ENCODE peak calls at places on chromosomes 1 and 21, in eight cellular contexts. W is type B pancreatic cell; N is NCI-H2171; Q is stimulated activated naive CD4-positive, alpha-beta T cell; V is COR-L47; U is AG09319; B is Calu3; M is body of pancreas. A is an unnamed sample.

GRCh38 chr1:201014816-201015200 is 8.7 kb downstream of the KIF21B start:
- DNase-seq in V (no peak), Q (no peak), W (no peak), U (no peak), N (no peak), B (no peak), M (no peak), A (no peak)

GRCh38 chr1:17274186-17275170 is 25.6 kb downstream of the PADI3 start:
- DNase-seq in V (peak; percentile 13), M (peak; percentile 40), U (no peak), B (peak; percentile 76), N (no peak), Q (no peak), W (no peak), A (no peak)

GRCh38 chr1:77371396-77371795 is 89.6 kb downstream of the AK5 start:
- DNase-seq in V (no peak), N (no peak), B (no peak), U (no peak), W (no peak), Q (no peak), M (no peak), A (no peak)

GRCh38 chr21:25845729-25846256 is 111.0 kb downstream of the GABPA start:
- DNase-seq in N (no peak), U (no peak), M (no peak), B (no peak), W (no peak), V (no peak), Q (no peak), A (no peak)

GRCh38 chr1:210233495-210234253 is 1.1 kb downstream of the SERTAD4 start:
- DNase-seq in M (no peak), B (peak; percentile 89), W (no peak), U (no peak), N (peak; percentile 27), V (no peak), Q (no peak), A (peak; percentile 14)

GRCh38 chr21:38039841-38040240 is 123.6 kb upstream of the KCNJ6 start:
- DNase-seq in M (no peak), V (no peak), Q (no peak), W (no peak), N (no peak), U (no peak), B (no peak), A (peak; percentile 66)

GRCh38 chr1:155091071-155092051 is 12.7 kb downstream of the EFNA3 start:
- DNase-seq in B (peak; percentile 91), M (peak; percentile 83), N (peak; percentile 58), W (peak; percentile 91), U (no peak), Q (peak; percentile 77), V (peak; percentile 77), A (peak; percentile 30)

GRCh38 chr1:172966844-172967540 is 83.7 kb downstream of the TNFSF18 start:
- DNase-seq in V (no peak), M (no peak), N (no peak), W (no peak), B (no peak), Q (no peak), U (no peak), A (no peak)

GRCh38 chr1:10586125-10586524 is 111.4 kb downstream of the PEX14 start:
- DNase-seq in U (no peak), Q (no peak), V (no peak), M (no peak), W (no peak), B (no peak), N (no peak), A (no peak)

GRCh38 chr1:240765732-240766363 is 153.9 kb upstream of the GREM2 start:
- DNase-seq in V (no peak), N (no peak), B (peak; percentile 18), W (no peak), Q (no peak), U (peak; percentile 7), M (no peak), A (no peak)

GRCh38 chr21:35190201-35190701 is 141.1 kb upstream of the RUNX1 start:
- DNase-seq in B (no peak), V (no peak), Q (no peak), W (no peak), N (no peak), M (no peak), U (no peak), A (no peak)

GRCh38 chr1:68495968-68496679 is 758 bp downstream of the DEPDC1 start:
- DNase-seq in N (peak; percentile 6), B (no peak), U (no peak), M (no peak), Q (no peak), V (no peak), W (no peak), A (no peak)

GRCh38 chr1:50633465-50633864 is 210.2 kb upstream of the DMRTA2 start:
- DNase-seq in U (no peak), B (peak; percentile 20), M (no peak), W (no peak), N (peak; percentile 27), V (no peak), Q (no peak), A (no peak)

GRCh38 chr1:156540955-156541354 is 31.4 kb downstream of the IQGAP3 start:
- DNase-seq in Q (no peak), U (no peak), B (no peak), M (no peak), V (no peak), N (no peak), W (no peak), A (no peak)

GRCh38 chr1:148308832-148309458 is 156.9 kb upstream of the NBPF11 start:
- DNase-seq in M (no peak), U (no peak), Q (no peak), V (no peak), B (no peak), W (no peak), N (no peak), A (no peak)

A was measured in DMS 273 treated with DMSO at 0.1 percent for 48 hours.